ENCODE peak calls at places on chromosome 16, in eight cellular contexts. K is GM13977, H is Kasumi-1, J is BJ, I is thoracic aorta, Y is AG04450, P is H1, U is SHP77. T is an unnamed sample.

GRCh38 chr16:30054451-30054850 is 11.1 kb upstream of the ALDOA start:
- DNase-seq in K (no peak), H (no peak), J (no peak), I (no peak), Y (no peak), P (no peak), U (no peak), T (no peak)

GRCh38 chr16:56312556-56312955 is 112.8 kb downstream of the AMFR start:
- DNase-seq in K (no peak), H (no peak), J (no peak), I (no peak), Y (no peak), P (no peak), U (no peak), T (no peak)

GRCh38 chr16:4093495-4094137 is 22.6 kb downstream of the ADCY9 start:
- DNase-seq in K (no peak), H (no peak), J (no peak), I (no peak), Y (no peak), P (no peak), U (no peak), T (no peak)

GRCh38 chr16:68091604-68092261 is 6.6 kb downstream of the NFATC3 start:
- DNase-seq in K (no peak), H (no peak), J (peak), I (no peak), Y (no peak), P (no peak), U (no peak), T (peak)

GRCh38 chr16:85462405-85463227 is 150.5 kb upstream of the GSE1 start:
- DNase-seq in K (no peak), H (peak), J (no peak), I (no peak), Y (no peak), P (no peak), U (peak), T (no peak)

GRCh38 chr16:19338335-19338734 is 52.8 kb downstream of the CLEC19A start:
- DNase-seq in K (no peak), H (no peak), J (no peak), I (no peak), Y (no peak), P (no peak), U (no peak), T (no peak)

GRCh38 chr16:30951193-30951592 is 2.3 kb downstream of the ORAI3 start:
- DNase-seq in K (no peak), H (no peak), J (no peak), I (no peak), Y (no peak), P (no peak), U (no peak), T (no peak)

GRCh38 chr16:31118223-31119155 is 1.0 kb downstream of the KAT8 start:
- DNase-seq in K (no peak), H (no peak), J (peak), I (no peak), Y (no peak), P (no peak), U (no peak), T (no peak)

GRCh38 chr16:27441998-27442397 is 40.0 kb downstream of the IL21R start:
- DNase-seq in K (no peak), H (no peak), J (no peak), I (no peak), Y (no peak), P (no peak), U (no peak), T (no peak)

GRCh38 chr16:28863929-28864886 is 565 bp downstream of the SH2B1 start:
- DNase-seq in K (peak), H (no peak), J (no peak), I (no peak), Y (no peak), P (no peak), U (no peak), T (no peak)

GRCh38 chr16:77899416-77899815 is 111.1 kb downstream of the VAT1L start:
- DNase-seq in K (no peak), H (no peak), J (no peak), I (no peak), Y (no peak), P (no peak), U (no peak), T (no peak)

GRCh38 chr16:82368041-82368440 is 198.0 kb upstream of the MPHOSPH6 start:
- DNase-seq in K (peak), H (no peak), J (no peak), I (no peak), Y (no peak), P (no peak), U (peak), T (peak)

GRCh38 chr16:11047057-11047456 is 102.7 kb downstream of the CLEC16A start:
- DNase-seq in K (no peak), H (no peak), J (peak), I (no peak), Y (peak), P (no peak), U (no peak), T (no peak)

GRCh38 chr16:49023095-49023494 is 258.5 kb downstream of the CBLN1 start:
- DNase-seq in K (no peak), H (no peak), J (no peak), I (no peak), Y (no peak), P (no peak), U (no peak), T (no peak)

GRCh38 chr16:79595261-79595660 is 5.3 kb downstream of the MAF start:
- DNase-seq in K (no peak), H (no peak), J (no peak), I (no peak), Y (no peak), P (no peak), U (no peak), T (no peak)

T was measured in prostate gland.